ENCODE peak calls at places on chromosomes 1 and 21, in four cellular contexts. F, V, C and G are unnamed samples.

GRCh38 chr1:216749219-216749618 is 26.0 kb upstream of the ESRRG start:
- DNase-seq in F (no peak), V (no peak), C (no peak), G (no peak)

GRCh38 chr1:4693316-4693715 is 38.9 kb downstream of the AJAP1 start:
- DNase-seq in F (no peak), V (no peak), C (no peak), G (no peak)

GRCh38 chr1:203177471-203178039 is 1.9 kb upstream of the MYBPH start:
- DNase-seq in F (no peak), V (no peak), C (no peak), G (peak)

GRCh38 chr1:4627353-4627752 is 27.1 kb upstream of the AJAP1 start:
- DNase-seq in F (no peak), V (no peak), C (no peak), G (no peak)

GRCh38 chr21:31425158-31425557 is 81.1 kb upstream of the TIAM1 start:
- DNase-seq in F (no peak), V (no peak), C (no peak), G (no peak)

GRCh38 chr1:70353641-70354331 is 736 bp downstream of the ANKRD13C start:
- DNase-seq in F (no peak), V (no peak), C (peak), G (no peak)

GRCh38 chr1:61645476-61645875 is 79.5 kb downstream of the TM2D1 start:
- DNase-seq in F (peak), V (no peak), C (no peak), G (no peak)

GRCh38 chr1:216331211-216331610 is 92.0 kb downstream of the USH2A start:
- DNase-seq in F (no peak), V (no peak), C (no peak), G (no peak)

GRCh38 chr1:201310986-201311355 is 27.7 kb downstream of the PKP1 start:
- DNase-seq in F (no peak), V (no peak), C (peak), G (no peak)